ENCODE peak calls at places on chromosome 11, in eight cellular contexts. One of them, this sample, is unnamed.

GRCh38 chr11:64990222-64990918 is 6.4 kb downstream of the BATF2 start:
- DNase-seq in endothelial cell of umbilical vein: peak
- DNase-seq in HFFc6: no peak
- DNase-seq in AG09319: no peak
- DNase-seq in HEK293T: no peak
- DNase-seq in IMR-90: no peak
- DNase-seq in sigmoid colon: peak
- DNase-seq in foreskin fibroblast: peak
- DNase-seq in this sample: peak

GRCh38 chr11:59787816-59788215 is 22.8 kb downstream of the MRPL16 start:
- DNase-seq in sigmoid colon: no peak
- DNase-seq in IMR-90: peak
- DNase-seq in HEK293T: no peak
- DNase-seq in HFFc6: peak
- DNase-seq in foreskin fibroblast: peak
- DNase-seq in endothelial cell of umbilical vein: peak
- DNase-seq in AG09319: no peak
- DNase-seq in this sample: peak

GRCh38 chr11:72224587-72225410 is at the start of gene INPPL1:
- DNase-seq in HEK293T: peak
- DNase-seq in AG09319: no peak
- DNase-seq in HFFc6: no peak
- DNase-seq in foreskin fibroblast: peak
- DNase-seq in sigmoid colon: peak
- DNase-seq in endothelial cell of umbilical vein: no peak
- DNase-seq in IMR-90: no peak
- DNase-seq in this sample: peak

GRCh38 chr11:58577441-58578135 is 1.3 kb upstream of the ZFP91 start:
- DNase-seq in AG09319: peak
- DNase-seq in HEK293T: peak
- DNase-seq in sigmoid colon: peak
- DNase-seq in endothelial cell of umbilical vein: peak
- DNase-seq in foreskin fibroblast: peak
- DNase-seq in HFFc6: peak
- DNase-seq in IMR-90: peak
- DNase-seq in this sample: peak

GRCh38 chr11:73384871-73385692 is 8.9 kb downstream of the RELT start:
- DNase-seq in foreskin fibroblast: peak
- DNase-seq in HFFc6: no peak
- DNase-seq in IMR-90: no peak
- DNase-seq in AG09319: no peak
- DNase-seq in endothelial cell of umbilical vein: peak
- DNase-seq in sigmoid colon: peak
- DNase-seq in HEK293T: no peak
- DNase-seq in this sample: no peak

GRCh38 chr11:72144807-72145565 is 9.5 kb downstream of the FOLR3 start:
- DNase-seq in sigmoid colon: no peak
- DNase-seq in AG09319: peak
- DNase-seq in HEK293T: no peak
- DNase-seq in HFFc6: peak
- DNase-seq in endothelial cell of umbilical vein: no peak
- DNase-seq in IMR-90: peak
- DNase-seq in foreskin fibroblast: peak
- DNase-seq in this sample: peak

GRCh38 chr11:29447821-29448220 is 569.0 kb downstream of the KCNA4 start:
- DNase-seq in foreskin fibroblast: no peak
- DNase-seq in AG09319: no peak
- DNase-seq in IMR-90: no peak
- DNase-seq in HFFc6: no peak
- DNase-seq in HEK293T: no peak
- DNase-seq in endothelial cell of umbilical vein: no peak
- DNase-seq in sigmoid colon: no peak
- DNase-seq in this sample: no peak

GRCh38 chr11:95154514-95154913 is 64.9 kb downstream of the ENDOD1 start:
- DNase-seq in foreskin fibroblast: peak
- DNase-seq in AG09319: no peak
- DNase-seq in HEK293T: peak
- DNase-seq in IMR-90: peak
- DNase-seq in endothelial cell of umbilical vein: peak
- DNase-seq in sigmoid colon: no peak
- DNase-seq in HFFc6: no peak
- DNase-seq in this sample: peak

GRCh38 chr11:64250875-64251721 is at the start of gene PLCB3:
- DNase-seq in HFFc6: no peak
- DNase-seq in AG09319: no peak
- DNase-seq in HEK293T: peak
- DNase-seq in foreskin fibroblast: peak
- DNase-seq in sigmoid colon: peak
- DNase-seq in endothelial cell of umbilical vein: peak
- DNase-seq in IMR-90: no peak
- DNase-seq in this sample: no peak

GRCh38 chr11:128714881-128715280 is 21.0 kb downstream of the FLI1 start:
- DNase-seq in endothelial cell of umbilical vein: peak
- DNase-seq in HEK293T: no peak
- DNase-seq in sigmoid colon: no peak
- DNase-seq in IMR-90: peak
- DNase-seq in foreskin fibroblast: peak
- DNase-seq in HFFc6: peak
- DNase-seq in AG09319: peak
- DNase-seq in this sample: peak

GRCh38 chr11:64900263-64900678 is 16.7 kb downstream of the ATG2A start:
- DNase-seq in endothelial cell of umbilical vein: no peak
- DNase-seq in HFFc6: no peak
- DNase-seq in AG09319: no peak
- DNase-seq in HEK293T: no peak
- DNase-seq in sigmoid colon: no peak
- DNase-seq in foreskin fibroblast: no peak
- DNase-seq in IMR-90: peak
- DNase-seq in this sample: peak

GRCh38 chr11:64276653-64277431 is 7.6 kb downstream of the BAD start:
- DNase-seq in endothelial cell of umbilical vein: no peak
- DNase-seq in AG09319: no peak
- DNase-seq in sigmoid colon: no peak
- DNase-seq in HEK293T: no peak
- DNase-seq in IMR-90: no peak
- DNase-seq in foreskin fibroblast: peak
- DNase-seq in HFFc6: no peak
- DNase-seq in this sample: no peak

GRCh38 chr11:17352925-17353227 is 1.3 kb downstream of the NCR3LG1 start:
- DNase-seq in HFFc6: peak
- DNase-seq in AG09319: no peak
- DNase-seq in foreskin fibroblast: peak
- DNase-seq in sigmoid colon: peak
- DNase-seq in IMR-90: peak
- DNase-seq in HEK293T: peak
- DNase-seq in endothelial cell of umbilical vein: no peak
- DNase-seq in this sample: peak

GRCh38 chr11:34653851-34654490 is 33.1 kb downstream of the EHF start:
- DNase-seq in HEK293T: no peak
- DNase-seq in sigmoid colon: no peak
- DNase-seq in IMR-90: peak
- DNase-seq in AG09319: peak
- DNase-seq in HFFc6: peak
- DNase-seq in endothelial cell of umbilical vein: no peak
- DNase-seq in foreskin fibroblast: peak
- DNase-seq in this sample: peak

GRCh38 chr11:61854206-61854875 is 26.2 kb downstream of the FADS2 start:
- DNase-seq in endothelial cell of umbilical vein: no peak
- DNase-seq in AG09319: no peak
- DNase-seq in sigmoid colon: no peak
- DNase-seq in IMR-90: no peak
- DNase-seq in HFFc6: no peak
- DNase-seq in foreskin fibroblast: no peak
- DNase-seq in HEK293T: no peak
- DNase-seq in this sample: no peak

GRCh38 chr11:72373163-72373562 is 61.2 kb downstream of the CLPB start:
- DNase-seq in endothelial cell of umbilical vein: no peak
- DNase-seq in foreskin fibroblast: no peak
- DNase-seq in IMR-90: no peak
- DNase-seq in HFFc6: no peak
- DNase-seq in AG09319: no peak
- DNase-seq in sigmoid colon: no peak
- DNase-seq in HEK293T: peak
- DNase-seq in this sample: no peak

GRCh38 chr11:133136376-133136775 is 395.9 kb downstream of the OPCML start:
- DNase-seq in HEK293T: no peak
- DNase-seq in HFFc6: no peak
- DNase-seq in endothelial cell of umbilical vein: no peak
- DNase-seq in foreskin fibroblast: no peak
- DNase-seq in AG09319: no peak
- DNase-seq in IMR-90: no peak
- DNase-seq in sigmoid colon: no peak
- DNase-seq in this sample: no peak

GRCh38 chr11:64848779-64849599 is 4.5 kb upstream of the CDC42BPG start:
- DNase-seq in IMR-90: no peak
- DNase-seq in HEK293T: no peak
- DNase-seq in sigmoid colon: no peak
- DNase-seq in HFFc6: no peak
- DNase-seq in AG09319: no peak
- DNase-seq in endothelial cell of umbilical vein: no peak
- DNase-seq in foreskin fibroblast: no peak
- DNase-seq in this sample: no peak

GRCh38 chr11:34614334-34615113 is 6.4 kb upstream of the EHF start:
- DNase-seq in IMR-90: peak
- DNase-seq in sigmoid colon: no peak
- DNase-seq in endothelial cell of umbilical vein: no peak
- DNase-seq in HFFc6: no peak
- DNase-seq in foreskin fibroblast: peak
- DNase-seq in AG09319: peak
- DNase-seq in HEK293T: no peak
- DNase-seq in this sample: peak

GRCh38 chr11:72813740-72814138 is 472 bp upstream of the ATG16L2 start:
- DNase-seq in IMR-90: peak
- DNase-seq in sigmoid colon: peak
- DNase-seq in AG09319: no peak
- DNase-seq in endothelial cell of umbilical vein: no peak
- DNase-seq in foreskin fibroblast: peak
- DNase-seq in HEK293T: peak
- DNase-seq in HFFc6: peak
- DNase-seq in this sample: peak

GRCh38 chr11:78567209-78567608 is 7.5 kb downstream of the NARS2 start:
- DNase-seq in HFFc6: peak
- DNase-seq in AG09319: peak
- DNase-seq in IMR-90: peak
- DNase-seq in HEK293T: no peak
- DNase-seq in sigmoid colon: no peak
- DNase-seq in foreskin fibroblast: peak
- DNase-seq in endothelial cell of umbilical vein: peak
- DNase-seq in this sample: peak

GRCh38 chr11:130671801-130672700 is 223.6 kb downstream of the ADAMTS15 start:
- DNase-seq in foreskin fibroblast: peak
- DNase-seq in HFFc6: peak
- DNase-seq in sigmoid colon: peak
- DNase-seq in IMR-90: peak
- DNase-seq in HEK293T: no peak
- DNase-seq in AG09319: peak
- DNase-seq in endothelial cell of umbilical vein: no peak
- DNase-seq in this sample: peak

This sample was measured in fibroblast of mammary gland.